ENCODE peak calls at places on chromosomes 16 and 17, in six cellular contexts. S, R, M, H, Q and Y are unnamed samples.

GRCh38 chr16:49890876-49891275 is 35.0 kb upstream of the ZNF423 start:
- DNase-seq in S (peak; percentile 15), R (no peak), M (peak; percentile 2), H (no peak), Q (peak; percentile 18), Y (peak; percentile 57)

GRCh38 chr16:11100239-11100750 is 155.7 kb downstream of the SOCS1 start:
- DNase-seq in S (no peak), R (no peak), M (peak; percentile 94), H (no peak), Q (peak; percentile 92), Y (peak; percentile 18)

GRCh38 chr17:1047177-1047885 is 50.4 kb downstream of the TIMM22 start:
- DNase-seq in S (no peak), R (no peak), M (no peak), H (no peak), Q (no peak), Y (no peak)

GRCh38 chr16:77434022-77434364 is 841 bp downstream of the ADAMTS18 start:
- DNase-seq in S (no peak), R (no peak), M (no peak), H (no peak), Q (no peak), Y (no peak)

GRCh38 chr16:12311887-12312286 is 335.4 kb downstream of the SNX29 start:
- DNase-seq in S (no peak), R (no peak), M (no peak), H (no peak), Q (no peak), Y (no peak)

GRCh38 chr16:74954763-74955162 is 30.2 kb downstream of the WDR59 start:
- DNase-seq in S (no peak), R (no peak), M (no peak), H (no peak), Q (no peak), Y (no peak)

GRCh38 chr17:3965123-3965800 is 1.0 kb upstream of the ATP2A3 start:
- DNase-seq in S (peak; percentile 83), R (no peak), M (peak; percentile 19), H (peak; percentile 44), Q (peak; percentile 41), Y (peak; percentile 64)

GRCh38 chr17:44589316-44590071 is 32.2 kb downstream of the FZD2 start:
- DNase-seq in S (no peak), R (no peak), M (peak; percentile 63), H (no peak), Q (peak; percentile 23), Y (no peak)

GRCh38 chr17:46984341-46984740 is 5.3 kb upstream of the RPRML start:
- DNase-seq in S (no peak), R (no peak), M (no peak), H (no peak), Q (no peak), Y (no peak)

GRCh38 chr17:40284085-40284713 is 3.5 kb upstream of the CDC6 start:
- DNase-seq in S (no peak), R (no peak), M (peak; percentile 57), H (no peak), Q (peak; percentile 78), Y (no peak)

GRCh38 chr16:2147981-2148671 is at the start of gene RAB26:
- DNase-seq in S (peak; percentile 84), R (no peak), M (peak; percentile 31), H (no peak), Q (peak; percentile 39), Y (no peak)

GRCh38 chr17:54944796-54945195 is 23.7 kb downstream of the COX11 start:
- DNase-seq in S (no peak), R (no peak), M (peak; percentile 15), H (no peak), Q (peak; percentile 20), Y (no peak)

GRCh38 chr17:70313031-70313430 is 143.7 kb downstream of the KCNJ2 start:
- DNase-seq in S (no peak), R (no peak), M (peak; percentile 42), H (no peak), Q (peak; percentile 63), Y (no peak)

GRCh38 chr17:74369221-74369620 is 1.9 kb downstream of the GPR142 start:
- DNase-seq in S (no peak), R (no peak), M (no peak), H (peak; percentile 54), Q (no peak), Y (no peak)

GRCh38 chr16:17467923-17468540 is 2.7 kb downstream of the XYLT1 start:
- DNase-seq in S (peak; percentile 29), R (no peak), M (peak; percentile 76), H (peak; percentile 27), Q (peak; percentile 65), Y (peak; percentile 75)

GRCh38 chr16:48531011-48531962 is 78.7 kb downstream of the N4BP1 start:
- DNase-seq in S (no peak), R (no peak), M (peak; percentile 73), H (no peak), Q (no peak), Y (no peak)

GRCh38 chr17:2081564-2081963 is 26.7 kb downstream of the HIC1 start:
- DNase-seq in S (no peak), R (no peak), M (peak; percentile 89), H (no peak), Q (peak; percentile 77), Y (no peak)

GRCh38 chr17:68399638-68400403 is 57.5 kb downstream of the WIPI1 start:
- DNase-seq in S (no peak), R (no peak), M (peak; percentile 88), H (no peak), Q (peak; percentile 84), Y (no peak)

GRCh38 chr17:41486316-41486715 is 3.4 kb downstream of the KRT36 start:
- DNase-seq in S (no peak), R (no peak), M (no peak), H (no peak), Q (no peak), Y (no peak)

GRCh38 chr17:41484920-41485904 is 4.3 kb upstream of the KRT35 start:
- DNase-seq in S (no peak), R (no peak), M (no peak), H (no peak), Q (no peak), Y (no peak)

GRCh38 chr17:41483991-41484826 is 3.3 kb upstream of the KRT35 start:
- DNase-seq in S (no peak), R (no peak), M (no peak), H (no peak), Q (no peak), Y (no peak)

GRCh38 chr17:41489531-41489930 is at the start of gene KRT36:
- DNase-seq in S (no peak), R (no peak), M (no peak), H (no peak), Q (no peak), Y (no peak)

DNA sequence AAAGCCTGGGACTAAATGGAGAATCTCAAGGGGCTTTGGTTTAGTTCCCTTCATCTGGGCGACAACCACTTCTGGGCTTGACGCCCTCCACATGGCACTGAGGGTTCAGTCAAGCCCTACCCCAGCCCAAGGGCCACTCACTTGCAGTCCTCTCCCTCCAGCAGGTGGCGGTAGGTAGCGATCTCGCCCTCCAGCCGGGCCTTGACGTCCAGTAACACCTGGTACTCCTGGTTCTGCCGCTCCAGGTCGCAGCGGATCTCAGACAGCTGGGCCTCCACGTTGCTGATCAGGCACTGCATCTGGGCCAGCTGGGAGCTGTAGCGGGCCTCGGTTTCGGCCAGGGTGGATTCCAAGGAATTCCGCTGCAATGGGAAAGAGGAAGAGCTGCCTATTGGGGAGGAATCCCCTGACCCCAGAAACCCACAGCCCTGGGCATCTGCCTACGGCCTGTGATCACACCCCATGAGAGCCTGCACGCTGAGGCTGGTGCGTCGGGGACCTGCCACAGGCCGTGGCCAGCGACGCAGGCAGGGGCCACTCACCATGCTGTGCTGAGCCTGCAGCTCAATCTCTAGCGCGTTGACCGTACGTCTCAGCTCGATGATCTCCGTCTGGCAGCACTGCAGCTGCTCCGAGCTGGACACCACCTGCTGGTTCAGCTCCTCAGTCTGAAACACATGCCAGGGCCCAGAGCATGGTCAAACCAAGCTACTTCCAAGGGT is 2.7 kb downstream of the KRT36 start:
- DNase-seq in S (peak; percentile 48), R (no peak), M (no peak), H (no peak), Q (peak; percentile 9), Y (peak; percentile 69)
- TF ChIP-seq CTCF in S (peak; percentile 45), R (peak; percentile 52), M (peak; percentile 44), H (no peak), Q (peak; percentile 65), Y (peak; percentile 58)

GRCh38 chr16:13896543-13897182 is 23.3 kb upstream of the ERCC4 start:
- DNase-seq in S (peak; percentile 32), R (no peak), M (peak; percentile 8), H (no peak), Q (peak; percentile 12), Y (no peak)
- TF ChIP-seq CTCF in S (peak; percentile 33), R (peak; percentile 22), M (peak; percentile 32), H (no peak), Q (peak; percentile 31), Y (no peak)

GRCh38 chr17:75650874-75651273 is 16.1 kb downstream of the RECQL5 start:
- DNase-seq in S (no peak), R (no peak), M (no peak), H (no peak), Q (no peak), Y (no peak)

GRCh38 chr17:75658237-75658636 is 8.7 kb downstream of the RECQL5 start:
- DNase-seq in S (no peak), R (no peak), M (no peak), H (no peak), Q (no peak), Y (no peak)

GRCh38 chr17:75652341-75652740 is 14.6 kb downstream of the RECQL5 start:
- DNase-seq in S (no peak), R (no peak), M (no peak), H (no peak), Q (no peak), Y (no peak)

GRCh38 chr17:75652934-75653549 is 13.9 kb downstream of the RECQL5 start:
- DNase-seq in S (peak; percentile 58), R (no peak), M (peak; percentile 30), H (no peak), Q (peak; percentile 32), Y (peak; percentile 57)

DNA sequence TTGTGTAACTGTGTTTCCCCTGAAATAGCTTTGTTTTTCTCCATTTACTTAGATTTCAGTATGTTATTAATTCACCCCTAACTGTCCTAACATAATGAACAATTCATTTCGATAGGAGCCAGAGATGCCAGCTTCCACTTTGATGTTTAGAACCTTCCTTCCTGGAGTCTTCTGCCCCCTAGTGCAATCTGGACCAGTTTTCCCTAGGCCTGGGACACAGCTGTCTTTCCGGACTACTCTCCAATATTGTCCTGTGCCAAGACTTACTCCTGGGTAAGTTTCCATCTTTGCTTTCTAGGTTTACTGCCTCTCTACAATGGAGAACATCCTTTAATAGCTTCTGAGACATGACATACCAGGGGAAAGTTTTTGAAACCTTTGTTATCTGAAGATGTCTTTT is 12.8 kb downstream of the RECQL5 start:
- DNase-seq in S (peak; percentile 60), R (no peak), M (peak; percentile 27), H (no peak), Q (peak; percentile 9), Y (no peak)
- TF ChIP-seq CTCF in S (peak; percentile 52), R (peak; percentile 26), M (peak; percentile 22), H (no peak), Q (no peak), Y (no peak)

DNA sequence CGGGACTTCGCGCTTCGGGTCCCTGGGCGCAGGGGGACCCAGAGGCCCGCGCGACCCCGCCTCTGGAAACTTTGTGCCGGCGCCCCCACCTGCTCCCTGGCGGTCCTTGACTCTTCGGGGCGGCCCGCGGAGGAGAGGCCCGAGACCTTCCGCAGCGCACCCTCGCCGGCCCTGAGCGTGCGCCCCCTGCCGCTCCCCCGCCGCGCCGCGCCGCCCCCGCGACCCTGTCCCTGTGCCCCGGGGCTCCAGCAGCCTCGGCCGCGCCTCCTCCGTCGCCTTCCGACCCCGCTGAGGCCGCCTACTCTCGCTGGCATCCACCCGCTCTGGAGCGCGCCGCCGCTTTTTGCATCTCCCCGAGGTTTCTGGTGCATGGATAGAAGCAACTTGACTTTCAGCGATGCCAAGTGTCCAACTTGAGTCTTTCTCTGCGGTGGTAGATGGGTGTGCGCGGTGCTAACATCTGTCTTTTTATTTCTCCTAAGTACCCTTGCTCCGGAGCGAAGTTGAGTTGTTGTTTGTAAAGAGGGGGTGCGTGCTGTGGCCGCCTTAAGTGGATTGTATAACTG is 414 bp downstream of the DUSP14 start:
- DNase-seq in S (peak; percentile 59), R (peak; percentile 85), M (peak; percentile 51), H (peak; percentile 64), Q (peak; percentile 57), Y (peak; percentile 80)
- TF ChIP-seq CTCF in S (peak; percentile 33), R (peak; percentile 73), M (no peak), H (peak; percentile 22), Q (no peak), Y (peak; percentile 70)